ENCODE peak calls at places on chromosomes 16 and 17, in four cellular contexts. H, I, F and A are unnamed samples.

GRCh38 chr16:15900901-15901465 is 12.6 kb upstream of the CEP20 start:
- DNase-seq in H (no peak), I (no peak), F (no peak), A (no peak)

GRCh38 chr17:79864617-79865250 is 25.5 kb upstream of the CBX4 start:
- DNase-seq in H (no peak), I (no peak), F (no peak), A (no peak)

GRCh38 chr17:2996938-2997670 is 66.3 kb downstream of the OR1D5 start:
- DNase-seq in H (no peak), I (no peak), F (no peak), A (no peak)

GRCh38 chr16:50428116-50428515 is 59.3 kb upstream of the BRD7 start:
- DNase-seq in H (no peak), I (no peak), F (no peak), A (no peak)

GRCh38 chr16:49652441-49653175 is 203.3 kb downstream of the ZNF423 start:
- DNase-seq in H (peak; percentile 9), I (peak; percentile 82), F (no peak), A (no peak)

GRCh38 chr17:7035591-7036368 is at the start of gene SLC16A13:
- DNase-seq in H (peak; percentile 85), I (peak; percentile 97), F (peak; percentile 100), A (peak; percentile 92)

GRCh38 chr17:68514809-68515208 is 2.6 kb downstream of the PRKAR1A start:
- DNase-seq in H (no peak), I (peak; percentile 81), F (no peak), A (peak; percentile 81)

GRCh38 chr16:29154100-29154499 is 169.2 kb downstream of the LAT start:
- DNase-seq in H (no peak), I (no peak), F (no peak), A (no peak)

GRCh38 chr16:81615411-81615810 is 163.7 kb upstream of the PLCG2 start:
- DNase-seq in H (no peak), I (no peak), F (no peak), A (no peak)

GRCh38 chr16:72847187-72848044 is 200.5 kb downstream of the ZFHX3 start:
- DNase-seq in H (no peak), I (peak; percentile 41), F (peak; percentile 63), A (peak; percentile 17)

GRCh38 chr17:68289936-68290267 is 1.0 kb downstream of the SLC16A6 start:
- DNase-seq in H (no peak), I (peak; percentile 18), F (no peak), A (no peak)

GRCh38 chr16:54489225-54489781 is 202.7 kb upstream of the IRX3 start:
- DNase-seq in H (peak; percentile 85), I (no peak), F (no peak), A (peak; percentile 41)

GRCh38 chr16:77331802-77332586 is 102.8 kb downstream of the ADAMTS18 start:
- DNase-seq in H (no peak), I (no peak), F (no peak), A (peak; percentile 77)

GRCh38 chr17:65638221-65638940 is 76.9 kb upstream of the AXIN2 start:
- DNase-seq in H (peak; percentile 85), I (peak; percentile 90), F (no peak), A (peak; percentile 72)

GRCh38 chr17:43125967-43126910 is 1.1 kb upstream of the BRCA1 start:
- DNase-seq in H (no peak), I (no peak), F (no peak), A (no peak)

GRCh38 chr17:57875109-57876022 is 25.5 kb upstream of the MRPS23 start:
- DNase-seq in H (no peak), I (peak; percentile 98), F (peak; percentile 98), A (peak; percentile 98)

GRCh38 chr16:2529061-2529931 is 1.9 kb downstream of the CEMP1 start:
- DNase-seq in H (no peak), I (no peak), F (no peak), A (no peak)

GRCh38 chr16:69318177-69318910 is 7.2 kb downstream of the VPS4A start:
- DNase-seq in H (no peak), I (no peak), F (no peak), A (no peak)

GRCh38 chr17:57940653-57941329 is 14.4 kb downstream of the CUEDC1 start:
- DNase-seq in H (no peak), I (no peak), F (no peak), A (no peak)

GRCh38 chr17:81665205-81666091 is 957 bp downstream of the OXLD1 start:
- DNase-seq in H (no peak), I (peak; percentile 24), F (peak; percentile 64), A (peak; percentile 21)

GRCh38 chr16:1188781-1189189 is 35.9 kb downstream of the CACNA1H start:
- DNase-seq in H (no peak), I (peak; percentile 31), F (no peak), A (no peak)

GRCh38 chr16:27828671-27829070 is 234.8 kb downstream of the GSG1L start:
- DNase-seq in H (no peak), I (no peak), F (no peak), A (no peak)

GRCh38 chr16:87156195-87156594 is 161.0 kb downstream of the C16orf95 start:
- DNase-seq in H (no peak), I (no peak), F (no peak), A (no peak)

GRCh38 chr16:11273721-11274324 is 394 bp upstream of the PRM3 start:
- DNase-seq in H (no peak), I (no peak), F (no peak), A (no peak)

GRCh38 chr16:29698484-29699323 is 19.7 kb downstream of the QPRT start:
- DNase-seq in H (no peak), I (no peak), F (no peak), A (no peak)